ENCODE peak calls at places on chromosomes 6 and 20, in seven cellular contexts. One of them, this sample, is unnamed.

GRCh38 chr20:56778765-56779195 is 149.7 kb downstream of the TFAP2C start:
- DNase-seq in brain microvascular endothelial cell: peak; percentile 34
- DNase-seq in GM23338: peak; percentile 29
- DNase-seq in left ventricle myocardium inferior: peak; percentile 28
- DNase-seq in Peyer's patch: no peak
- DNase-seq in mammary epithelial cell: no peak
- DNase-seq in GM06990: no peak
- DNase-seq in this sample: no peak

GRCh38 chr6:112180095-112180820 is 74.1 kb downstream of the LAMA4 start:
- DNase-seq in Peyer's patch: peak; percentile 19
- DNase-seq in left ventricle myocardium inferior: no peak
- DNase-seq in GM23338: peak; percentile 90
- DNase-seq in GM06990: no peak
- DNase-seq in mammary epithelial cell: peak; percentile 57
- DNase-seq in brain microvascular endothelial cell: no peak
- DNase-seq in this sample: peak; percentile 33

GRCh38 chr6:106085687-106085983 is 501 bp upstream of the PRDM1 start:
- DNase-seq in GM06990: no peak
- DNase-seq in mammary epithelial cell: no peak
- DNase-seq in left ventricle myocardium inferior: no peak
- DNase-seq in Peyer's patch: no peak
- DNase-seq in brain microvascular endothelial cell: no peak
- DNase-seq in GM23338: peak; percentile 26
- DNase-seq in this sample: no peak

GRCh38 chr20:47583551-47583950 is 81.9 kb downstream of the NCOA3 start:
- DNase-seq in left ventricle myocardium inferior: no peak
- DNase-seq in GM23338: no peak
- DNase-seq in brain microvascular endothelial cell: no peak
- DNase-seq in Peyer's patch: no peak
- DNase-seq in GM06990: no peak
- DNase-seq in mammary epithelial cell: no peak
- DNase-seq in this sample: no peak

GRCh38 chr6:115216835-115217234 is 843.9 kb downstream of the FRK start:
- DNase-seq in mammary epithelial cell: no peak
- DNase-seq in Peyer's patch: no peak
- DNase-seq in GM23338: no peak
- DNase-seq in left ventricle myocardium inferior: no peak
- DNase-seq in GM06990: no peak
- DNase-seq in brain microvascular endothelial cell: no peak
- DNase-seq in this sample: no peak

GRCh38 chr20:23085415-23086055 is 589 bp downstream of the CD93 start:
- DNase-seq in GM06990: no peak
- DNase-seq in left ventricle myocardium inferior: no peak
- DNase-seq in mammary epithelial cell: no peak
- DNase-seq in Peyer's patch: no peak
- DNase-seq in GM23338: no peak
- DNase-seq in brain microvascular endothelial cell: no peak
- DNase-seq in this sample: no peak

GRCh38 chr6:108942556-108943492 is 94.6 kb downstream of the ARMC2 start:
- DNase-seq in GM23338: no peak
- DNase-seq in Peyer's patch: peak; percentile 56
- DNase-seq in brain microvascular endothelial cell: no peak
- DNase-seq in GM06990: no peak
- DNase-seq in left ventricle myocardium inferior: no peak
- DNase-seq in mammary epithelial cell: no peak
- DNase-seq in this sample: peak; percentile 44

GRCh38 chr6:27472182-27472616 is 706 bp downstream of the ZNF184 start:
- DNase-seq in GM06990: no peak
- DNase-seq in Peyer's patch: peak; percentile 74
- DNase-seq in mammary epithelial cell: peak; percentile 70
- DNase-seq in left ventricle myocardium inferior: peak; percentile 23
- DNase-seq in GM23338: peak; percentile 70
- DNase-seq in brain microvascular endothelial cell: peak; percentile 75
- DNase-seq in this sample: peak; percentile 65

GRCh38 chr20:34582911-34583310 is 24.4 kb downstream of the MAP1LC3A start:
- DNase-seq in left ventricle myocardium inferior: no peak
- DNase-seq in brain microvascular endothelial cell: no peak
- DNase-seq in GM06990: no peak
- DNase-seq in Peyer's patch: no peak
- DNase-seq in mammary epithelial cell: no peak
- DNase-seq in GM23338: no peak
- DNase-seq in this sample: no peak

GRCh38 chr6:84137051-84137375 is 90.4 kb downstream of the CEP162 start:
- DNase-seq in left ventricle myocardium inferior: no peak
- DNase-seq in GM06990: no peak
- DNase-seq in GM23338: no peak
- DNase-seq in Peyer's patch: no peak
- DNase-seq in mammary epithelial cell: no peak
- DNase-seq in brain microvascular endothelial cell: peak; percentile 94
- DNase-seq in this sample: no peak

GRCh38 chr20:21103582-21104465 is 2.3 kb downstream of the LINC00237 start:
- DNase-seq in GM06990: no peak
- DNase-seq in left ventricle myocardium inferior: no peak
- DNase-seq in mammary epithelial cell: no peak
- DNase-seq in GM23338: peak; percentile 65
- DNase-seq in brain microvascular endothelial cell: no peak
- DNase-seq in Peyer's patch: no peak
- DNase-seq in this sample: no peak
- H3K27me3 ChIP-seq in GM06990: peaks cover 10% of the 10 kb centered on the region
- H3K27me3 ChIP-seq in left ventricle myocardium inferior: peaks cover 100% of the 10 kb centered on the region
- H3K27me3 ChIP-seq in mammary epithelial cell: peaks cover 79% of the 10 kb centered on the region
- H3K27me3 ChIP-seq in GM23338: peaks cover 100% of the 10 kb centered on the region
- H3K27me3 ChIP-seq in brain microvascular endothelial cell: peaks cover 87% of the 10 kb centered on the region
- H3K27me3 ChIP-seq in Peyer's patch: no peaks in the 10 kb centered on the region
- H3K27me3 ChIP-seq in this sample: peaks cover 88% of the 10 kb centered on the region

DNA sequence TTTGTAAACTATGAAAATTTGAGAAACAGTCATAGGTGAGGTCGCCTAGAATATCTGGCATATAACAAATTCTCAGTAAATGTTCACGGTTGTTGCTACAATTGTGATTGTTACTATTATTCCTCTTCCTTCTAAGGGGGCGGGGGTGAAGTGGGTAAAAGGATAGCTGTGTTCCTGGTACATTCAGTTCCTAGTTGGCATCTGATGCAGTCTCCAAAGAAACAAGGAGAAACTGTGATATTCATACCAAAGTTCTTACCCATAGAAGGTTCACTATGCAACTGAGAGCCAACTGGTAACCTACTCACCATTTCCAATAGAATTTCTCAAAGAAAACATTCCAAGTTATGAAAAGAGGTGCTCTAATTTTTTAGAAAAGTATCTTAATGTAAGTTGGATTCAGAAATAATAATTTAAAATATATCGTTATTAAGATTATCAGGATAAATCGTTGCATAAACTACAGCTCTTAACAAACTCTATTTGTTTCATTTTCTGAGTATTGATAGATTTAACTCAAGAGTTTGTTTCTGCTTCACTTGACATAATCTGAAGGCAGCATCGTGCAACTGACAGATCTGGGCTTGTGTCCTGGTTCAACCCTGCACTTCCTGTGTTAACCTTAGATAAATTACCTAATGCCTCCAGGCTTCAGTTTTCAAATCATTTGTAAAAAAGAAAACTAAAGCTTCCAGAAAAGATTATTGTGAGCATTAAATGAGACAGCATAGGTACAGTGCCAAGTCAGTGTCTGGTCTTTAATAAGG is 13.3 kb upstream of the MAP7 start:
- DNase-seq in brain microvascular endothelial cell: no peak
- DNase-seq in Peyer's patch: no peak
- DNase-seq in left ventricle myocardium inferior: no peak
- DNase-seq in GM23338: no peak
- DNase-seq in mammary epithelial cell: no peak
- DNase-seq in GM06990: no peak
- DNase-seq in this sample: no peak
- H3K36me3 ChIP-seq in brain microvascular endothelial cell: peaks cover 3% of the 10 kb centered on the region
- H3K36me3 ChIP-seq in Peyer's patch: no peaks in the 10 kb centered on the region
- H3K36me3 ChIP-seq in left ventricle myocardium inferior: peaks cover 27% of the 10 kb centered on the region
- H3K36me3 ChIP-seq in GM23338: no peaks in the 10 kb centered on the region
- H3K36me3 ChIP-seq in mammary epithelial cell: no peaks in the 10 kb centered on the region
- H3K36me3 ChIP-seq in GM06990: peaks cover 13% of the 10 kb centered on the region
- H3K36me3 ChIP-seq in this sample: peaks cover 11% of the 10 kb centered on the region

GRCh38 chr6:155259897-155260296 is 3.9 kb upstream of the CLDN20 start:
- DNase-seq in GM06990: no peak
- DNase-seq in Peyer's patch: no peak
- DNase-seq in brain microvascular endothelial cell: no peak
- DNase-seq in GM23338: no peak
- DNase-seq in mammary epithelial cell: no peak
- DNase-seq in left ventricle myocardium inferior: no peak
- DNase-seq in this sample: no peak

GRCh38 chr6:155259202-155259601 is 4.6 kb upstream of the CLDN20 start:
- DNase-seq in Peyer's patch: no peak
- DNase-seq in left ventricle myocardium inferior: no peak
- DNase-seq in GM23338: no peak
- DNase-seq in brain microvascular endothelial cell: no peak
- DNase-seq in GM06990: no peak
- DNase-seq in mammary epithelial cell: no peak
- DNase-seq in this sample: no peak

GRCh38 chr6:155254139-155254538 is 9.7 kb upstream of the CLDN20 start:
- DNase-seq in left ventricle myocardium inferior: no peak
- DNase-seq in GM06990: no peak
- DNase-seq in mammary epithelial cell: no peak
- DNase-seq in GM23338: no peak
- DNase-seq in Peyer's patch: no peak
- DNase-seq in brain microvascular endothelial cell: no peak
- DNase-seq in this sample: no peak

GRCh38 chr6:155253337-155253736 is 10.5 kb upstream of the CLDN20 start:
- DNase-seq in GM06990: no peak
- DNase-seq in GM23338: peak; percentile 54
- DNase-seq in mammary epithelial cell: no peak
- DNase-seq in brain microvascular endothelial cell: no peak
- DNase-seq in left ventricle myocardium inferior: no peak
- DNase-seq in Peyer's patch: no peak
- DNase-seq in this sample: no peak

DNA sequence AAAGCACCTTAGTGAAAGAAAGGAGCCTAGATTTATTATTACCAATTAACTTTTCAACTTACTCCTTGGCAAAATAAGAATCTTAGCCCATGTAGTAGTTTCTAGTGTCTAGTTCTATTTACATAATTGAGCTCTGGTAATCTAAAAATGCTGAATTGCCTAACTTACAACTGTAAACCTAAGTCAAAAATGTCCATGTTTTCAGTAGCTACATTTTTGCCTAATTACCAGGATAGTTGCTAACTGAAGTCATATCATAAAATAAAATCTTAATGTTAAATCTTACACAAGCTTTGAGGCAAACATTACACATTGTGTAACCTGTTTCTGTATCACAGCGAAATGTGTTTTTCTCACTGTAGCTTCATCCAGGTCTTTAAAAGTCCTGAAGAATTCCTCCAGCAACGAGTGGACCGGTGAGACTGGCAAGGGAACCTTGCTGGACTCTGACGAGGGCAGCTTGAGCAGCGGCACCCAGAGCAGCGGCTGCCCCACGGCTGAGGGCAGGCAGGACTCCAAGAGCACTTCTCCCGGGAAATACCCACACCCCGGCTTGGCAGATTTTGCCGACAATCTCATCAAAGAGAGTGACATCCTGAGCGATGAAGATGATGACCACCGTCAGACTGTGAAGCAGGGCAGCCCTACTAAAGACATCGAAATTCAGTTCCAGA is 7.6 kb upstream of the CLDN20 start:
- DNase-seq in GM23338: no peak
- DNase-seq in GM06990: no peak
- DNase-seq in mammary epithelial cell: no peak
- DNase-seq in left ventricle myocardium inferior: no peak
- DNase-seq in Peyer's patch: no peak
- DNase-seq in brain microvascular endothelial cell: no peak
- DNase-seq in this sample: no peak
- H3K27me3 ChIP-seq in GM23338: no peaks in the 10 kb centered on the region
- H3K27me3 ChIP-seq in GM06990: no peaks in the 10 kb centered on the region
- H3K27me3 ChIP-seq in mammary epithelial cell: no peaks in the 10 kb centered on the region
- H3K27me3 ChIP-seq in left ventricle myocardium inferior: no peaks in the 10 kb centered on the region
- H3K27me3 ChIP-seq in Peyer's patch: no peaks in the 10 kb centered on the region
- H3K27me3 ChIP-seq in brain microvascular endothelial cell: no peaks in the 10 kb centered on the region
- H3K27me3 ChIP-seq in this sample: no peaks in the 10 kb centered on the region

GRCh38 chr6:158813032-158813431 is 6.1 kb downstream of the EZR start:
- DNase-seq in Peyer's patch: peak; percentile 20
- DNase-seq in GM23338: no peak
- DNase-seq in left ventricle myocardium inferior: no peak
- DNase-seq in brain microvascular endothelial cell: no peak
- DNase-seq in GM06990: no peak
- DNase-seq in mammary epithelial cell: no peak
- DNase-seq in this sample: no peak
- H3K36me3 ChIP-seq in Peyer's patch: no peaks in the 10 kb centered on the region
- H3K36me3 ChIP-seq in GM23338: peaks cover 14% of the 10 kb centered on the region
- H3K36me3 ChIP-seq in left ventricle myocardium inferior: peaks cover 8% of the 10 kb centered on the region
- H3K36me3 ChIP-seq in brain microvascular endothelial cell: no peaks in the 10 kb centered on the region
- H3K36me3 ChIP-seq in GM06990: peaks cover 8% of the 10 kb centered on the region
- H3K36me3 ChIP-seq in mammary epithelial cell: peaks cover 33% of the 10 kb centered on the region
- H3K36me3 ChIP-seq in this sample: peaks cover 9% of the 10 kb centered on the region

DNA sequence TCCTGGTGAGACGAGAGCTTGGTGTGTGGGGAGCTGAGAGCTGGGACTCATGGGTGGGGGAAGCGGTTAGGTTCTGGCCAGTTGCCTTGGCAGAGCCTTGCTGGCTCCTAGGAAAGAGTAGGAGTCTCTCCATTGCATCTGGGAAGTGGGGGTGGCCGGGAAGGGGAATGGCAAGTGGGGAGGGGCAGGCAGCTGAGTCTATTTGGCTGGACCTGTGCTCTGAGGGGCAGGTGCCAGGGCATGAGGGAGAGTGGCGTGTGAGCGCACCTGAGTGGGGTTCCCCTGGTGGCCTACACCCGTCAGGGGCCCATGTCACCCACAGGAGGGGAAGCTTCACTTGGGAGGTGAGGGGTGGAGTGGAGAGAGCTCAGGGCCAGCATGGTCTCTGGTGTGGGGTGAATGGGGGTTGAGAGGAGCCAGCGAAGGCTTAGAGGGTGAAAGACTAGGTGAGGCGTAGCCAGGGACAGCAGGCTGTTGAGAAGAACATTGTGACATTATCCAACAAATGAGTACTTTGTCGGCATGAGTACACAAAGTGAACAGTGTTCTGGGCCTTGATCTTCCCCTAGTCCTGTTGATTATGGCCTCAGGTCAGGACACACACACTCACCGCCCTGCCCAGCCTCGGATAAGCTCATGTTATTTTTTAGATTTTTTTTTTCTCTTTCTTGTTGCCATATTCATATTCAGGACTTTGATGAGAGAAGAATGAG is 59.8 kb downstream of the FAM120B start:
- DNase-seq in mammary epithelial cell: no peak
- DNase-seq in left ventricle myocardium inferior: no peak
- DNase-seq in brain microvascular endothelial cell: no peak
- DNase-seq in Peyer's patch: no peak
- DNase-seq in GM06990: no peak
- DNase-seq in GM23338: no peak
- DNase-seq in this sample: no peak
- H3K27me3 ChIP-seq in mammary epithelial cell: no peaks in the 10 kb centered on the region
- H3K27me3 ChIP-seq in left ventricle myocardium inferior: no peaks in the 10 kb centered on the region
- H3K27me3 ChIP-seq in brain microvascular endothelial cell: no peaks in the 10 kb centered on the region
- H3K27me3 ChIP-seq in Peyer's patch: no peaks in the 10 kb centered on the region
- H3K27me3 ChIP-seq in GM06990: no peaks in the 10 kb centered on the region
- H3K27me3 ChIP-seq in GM23338: no peaks in the 10 kb centered on the region
- H3K27me3 ChIP-seq in this sample: no peaks in the 10 kb centered on the region